ENCODE peak calls at places on chromosome 14, in eight cellular contexts. One of them, this sample, is unnamed.

GRCh38 chr14:94625353-94625635 is 13.1 kb downstream of the SERPINA3 start:
- DNase-seq in HCEC 1CT: no peak
- DNase-seq in kidney tubule cell: no peak
- DNase-seq in T1000: no peak
- DNase-seq in hepatic stellate cell: no peak
- DNase-seq in thoracic aorta: no peak
- DNase-seq in brain pericyte: no peak
- DNase-seq in HTR-8/SVneo: no peak
- DNase-seq in this sample: no peak

GRCh38 chr14:64324461-64325255 is 30.5 kb upstream of the ESR2 start:
- DNase-seq in kidney tubule cell: peak
- DNase-seq in HCEC 1CT: peak
- DNase-seq in brain pericyte: no peak
- DNase-seq in hepatic stellate cell: no peak
- DNase-seq in thoracic aorta: no peak
- DNase-seq in HTR-8/SVneo: peak
- DNase-seq in T1000: no peak
- DNase-seq in this sample: no peak

GRCh38 chr14:101583006-101583708 is 21.9 kb downstream of the DIO3 start:
- DNase-seq in thoracic aorta: no peak
- DNase-seq in brain pericyte: no peak
- DNase-seq in T1000: no peak
- DNase-seq in HTR-8/SVneo: no peak
- DNase-seq in hepatic stellate cell: no peak
- DNase-seq in HCEC 1CT: no peak
- DNase-seq in kidney tubule cell: no peak
- DNase-seq in this sample: no peak

GRCh38 chr14:94773017-94773681 is 3.2 kb upstream of the GSC start:
- DNase-seq in kidney tubule cell: no peak
- DNase-seq in brain pericyte: no peak
- DNase-seq in T1000: no peak
- DNase-seq in thoracic aorta: no peak
- DNase-seq in HTR-8/SVneo: no peak
- DNase-seq in HCEC 1CT: no peak
- DNase-seq in hepatic stellate cell: no peak
- DNase-seq in this sample: no peak

GRCh38 chr14:100586520-100587247 is 533 bp downstream of the BEGAIN start:
- DNase-seq in HTR-8/SVneo: peak
- DNase-seq in hepatic stellate cell: no peak
- DNase-seq in thoracic aorta: no peak
- DNase-seq in T1000: peak
- DNase-seq in brain pericyte: no peak
- DNase-seq in HCEC 1CT: no peak
- DNase-seq in kidney tubule cell: peak
- DNase-seq in this sample: no peak

GRCh38 chr14:88013750-88014349 is 8.9 kb downstream of the GPR65 start:
- DNase-seq in hepatic stellate cell: peak
- DNase-seq in kidney tubule cell: peak
- DNase-seq in HCEC 1CT: peak
- DNase-seq in thoracic aorta: no peak
- DNase-seq in T1000: no peak
- DNase-seq in brain pericyte: no peak
- DNase-seq in HTR-8/SVneo: peak
- DNase-seq in this sample: no peak

GRCh38 chr14:34018564-34019244 is 67.8 kb upstream of the EGLN3 start:
- DNase-seq in thoracic aorta: no peak
- DNase-seq in kidney tubule cell: no peak
- DNase-seq in HCEC 1CT: no peak
- DNase-seq in brain pericyte: no peak
- DNase-seq in T1000: no peak
- DNase-seq in hepatic stellate cell: no peak
- DNase-seq in HTR-8/SVneo: no peak
- DNase-seq in this sample: peak

GRCh38 chr14:92644166-92644565 is 104.3 kb downstream of the LGMN start:
- DNase-seq in HCEC 1CT: peak
- DNase-seq in hepatic stellate cell: peak
- DNase-seq in kidney tubule cell: peak
- DNase-seq in brain pericyte: no peak
- DNase-seq in thoracic aorta: no peak
- DNase-seq in HTR-8/SVneo: peak
- DNase-seq in T1000: peak
- DNase-seq in this sample: no peak

GRCh38 chr14:106094654-106095189 is 568.3 kb downstream of the TMEM121 start:
- DNase-seq in thoracic aorta: no peak
- DNase-seq in T1000: no peak
- DNase-seq in kidney tubule cell: peak
- DNase-seq in hepatic stellate cell: no peak
- DNase-seq in HTR-8/SVneo: no peak
- DNase-seq in brain pericyte: no peak
- DNase-seq in HCEC 1CT: no peak
- DNase-seq in this sample: no peak

This sample was measured in GM12864.